ENCODE peak calls at places on chromosome 16, in four cellular contexts. B is EL, Z is suprapubic skin, W is cardiac septum. D is an unnamed sample.

GRCh38 chr16:59510008-59510424 is 775.9 kb upstream of the GOT2 start:
- DNase-seq in Z (no peak), W (no peak), B (no peak), D (no peak)

GRCh38 chr16:76292218-76292617 is 15.0 kb downstream of the CNTNAP4 start:
- DNase-seq in W (no peak), Z (no peak), B (no peak), D (no peak)

GRCh38 chr16:83137326-83137770 is 510.6 kb downstream of the CDH13 start:
- DNase-seq in Z (no peak), W (no peak), B (peak; percentile 89), D (peak; percentile 64)

GRCh38 chr16:87186440-87186839 is 130.8 kb downstream of the C16orf95 start:
- DNase-seq in W (no peak), Z (no peak), B (no peak), D (no peak)

GRCh38 chr16:23608194-23608593 is 12.1 kb upstream of the NDUFAB1 start:
- DNase-seq in W (no peak), Z (no peak), B (peak; percentile 75), D (peak; percentile 84)

GRCh38 chr16:66335704-66336329 is 30.7 kb upstream of the CDH5 start:
- DNase-seq in B (peak; percentile 23), Z (no peak), W (no peak), D (peak; percentile 51)

GRCh38 chr16:56337131-56337857 is 88.1 kb downstream of the AMFR start:
- DNase-seq in Z (no peak), B (no peak), W (no peak), D (no peak)

GRCh38 chr16:67199011-67199807 is at the start of gene ELMO3:
- DNase-seq in Z (no peak), B (no peak), W (no peak), D (peak; percentile 71)

GRCh38 chr16:50997679-50998078 is 153.4 kb downstream of the SALL1 start:
- DNase-seq in B (no peak), W (no peak), Z (no peak), D (no peak)

GRCh38 chr16:67055712-67056487 is 27.0 kb downstream of the CBFB start:
- DNase-seq in W (no peak), B (peak; percentile 95), Z (no peak), D (peak; percentile 81)

GRCh38 chr16:55100100-55100499 is 169.4 kb downstream of the IRX5 start:
- DNase-seq in Z (no peak), W (no peak), B (no peak), D (no peak)

GRCh38 chr16:76197925-76198324 is 79.3 kb upstream of the CNTNAP4 start:
- DNase-seq in W (no peak), Z (no peak), B (no peak), D (no peak)

GRCh38 chr16:4648917-4649316 is 24.3 kb downstream of the MGRN1 start:
- DNase-seq in Z (no peak), W (no peak), B (no peak), D (no peak)

GRCh38 chr16:54194008-54194731 is 92.4 kb downstream of the IRX3 start:
- DNase-seq in B (peak; percentile 37), Z (peak; percentile 95), W (peak; percentile 87), D (peak; percentile 86)

GRCh38 chr16:3592559-3592958 is 15.4 kb upstream of the NLRC3 start:
- DNase-seq in B (no peak), Z (no peak), W (no peak), D (no peak)

GRCh38 chr16:58515125-58515870 is at the start of gene SETD6:
- DNase-seq in B (peak; percentile 83), Z (peak; percentile 95), W (peak; percentile 94), D (peak; percentile 88)